ENCODE peak calls at places on chromosome 16, in seven cellular contexts. F, L, H, U, J, A and N are unnamed samples.

GRCh38 chr16:4936991-4937781 is at the start of gene PPL:
- DNase-seq in U (no peak), A (no peak), F (peak; percentile 90), J (peak; percentile 96), L (peak; percentile 35), H (peak; percentile 92), N (no peak)

GRCh38 chr16:70568601-70569217 is 45.1 kb downstream of the SF3B3 start:
- DNase-seq in U (peak; percentile 77), H (no peak), A (no peak), L (no peak), J (no peak), F (no peak), N (no peak)

GRCh38 chr16:89522287-89522686 is 14.1 kb downstream of the SPG7 start:
- DNase-seq in H (no peak), J (no peak), A (no peak), U (no peak), L (no peak), F (no peak), N (no peak)

GRCh38 chr16:62149646-62150045 is 113.4 kb upstream of the CDH8 start:
- DNase-seq in A (no peak), U (peak; percentile 66), F (no peak), H (no peak), J (no peak), L (no peak), N (no peak)

GRCh38 chr16:72626623-72627022 is 421.3 kb downstream of the ZFHX3 start:
- DNase-seq in H (no peak), L (no peak), U (no peak), J (no peak), F (no peak), A (no peak), N (no peak)

GRCh38 chr16:81446318-81447275 is 2.0 kb downstream of the CMIP start:
- DNase-seq in H (peak; percentile 67), L (no peak), A (peak; percentile 49), J (peak; percentile 52), U (peak; percentile 41), F (peak; percentile 59), N (no peak)

GRCh38 chr16:14529010-14529669 is 100.9 kb downstream of the PARN start:
- DNase-seq in L (peak; percentile 71), A (peak; percentile 83), F (peak; percentile 69), U (peak; percentile 84), H (peak; percentile 56), J (peak; percentile 85), N (peak; percentile 85)

GRCh38 chr16:74469946-74470478 is 48.7 kb upstream of the CLEC18B start:
- DNase-seq in L (no peak), F (no peak), H (no peak), A (no peak), U (no peak), J (no peak), N (no peak)

GRCh38 chr16:79768594-79768993 is 168.1 kb upstream of the MAF start:
- DNase-seq in A (no peak), J (peak; percentile 13), L (no peak), H (no peak), F (no peak), U (no peak), N (no peak)

GRCh38 chr16:52547834-52548215 is 882 bp upstream of the TOX3 start:
- DNase-seq in A (no peak), H (no peak), U (no peak), L (no peak), J (no peak), F (no peak), N (no peak)

GRCh38 chr16:47574091-47575054 is 113.2 kb downstream of the PHKB start:
- DNase-seq in F (peak; percentile 24), U (peak; percentile 77), L (no peak), A (peak; percentile 21), J (no peak), H (no peak), N (no peak)

GRCh38 chr16:81733295-81733694 is 45.8 kb upstream of the PLCG2 start:
- DNase-seq in H (no peak), J (no peak), A (no peak), U (no peak), L (no peak), F (no peak), N (no peak)

GRCh38 chr16:54867302-54867832 is 63.3 kb upstream of the IRX5 start:
- DNase-seq in F (no peak), A (no peak), U (no peak), H (no peak), L (no peak), J (no peak), N (no peak)

GRCh38 chr16:54587176-54587515 is 300.6 kb upstream of the IRX3 start:
- DNase-seq in U (no peak), F (no peak), A (no peak), L (no peak), J (no peak), H (no peak), N (no peak)

GRCh38 chr16:70746040-70746707 is 54.8 kb downstream of the VAC14 start:
- DNase-seq in H (peak; percentile 80), L (no peak), U (peak; percentile 84), A (peak; percentile 90), F (no peak), J (peak; percentile 66), N (peak; percentile 66)

GRCh38 chr16:22948603-22949368 is 134.8 kb downstream of the HS3ST2 start:
- DNase-seq in U (peak; percentile 10), H (peak; percentile 37), F (peak; percentile 80), J (peak; percentile 80), L (peak; percentile 67), A (peak; percentile 55), N (peak; percentile 5)

GRCh38 chr16:79542196-79542859 is 58.2 kb downstream of the MAF start:
- DNase-seq in A (no peak), U (no peak), F (no peak), L (no peak), J (no peak), H (no peak), N (no peak)

GRCh38 chr16:89618114-89618999 is 4.9 kb downstream of the DPEP1 start:
- DNase-seq in A (no peak), L (no peak), F (no peak), U (no peak), H (no peak), J (no peak), N (no peak)

GRCh38 chr16:69107311-69107962 is 2.0 kb downstream of the HAS3 start:
- DNase-seq in J (peak; percentile 45), U (no peak), H (no peak), L (peak; percentile 28), F (no peak), A (no peak), N (no peak)

GRCh38 chr16:69108069-69108904 is 2.8 kb downstream of the HAS3 start:
- DNase-seq in H (no peak), U (no peak), A (no peak), F (no peak), L (peak; percentile 47), J (no peak), N (no peak)

GRCh38 chr16:69105501-69106361 is at the start of gene HAS3:
- DNase-seq in H (no peak), L (peak; percentile 70), J (peak; percentile 66), U (peak; percentile 44), F (peak; percentile 78), A (peak; percentile 50), N (no peak)

GRCh38 chr16:69108905-69109252 is 3.4 kb downstream of the HAS3 start:
- DNase-seq in A (no peak), L (no peak), U (no peak), J (no peak), H (no peak), F (no peak), N (no peak)

GRCh38 chr16:69106491-69107291 is 1.2 kb downstream of the HAS3 start:
- DNase-seq in F (peak; percentile 65), L (no peak), U (no peak), J (no peak), A (no peak), H (no peak), N (no peak)
- TF ChIP-seq CTCF in F (no peak), L (no peak), U (no peak), J (no peak), A (no peak), H (no peak), N (no peak)

GRCh38 chr16:21244798-21245197 is 11.3 kb downstream of the ANKS4B start:
- DNase-seq in F (no peak), J (no peak), L (no peak), A (no peak), U (no peak), H (no peak), N (no peak)
- TF ChIP-seq CTCF in F (no peak), J (no peak), L (no peak), A (no peak), U (no peak), H (no peak), N (no peak)

DNA sequence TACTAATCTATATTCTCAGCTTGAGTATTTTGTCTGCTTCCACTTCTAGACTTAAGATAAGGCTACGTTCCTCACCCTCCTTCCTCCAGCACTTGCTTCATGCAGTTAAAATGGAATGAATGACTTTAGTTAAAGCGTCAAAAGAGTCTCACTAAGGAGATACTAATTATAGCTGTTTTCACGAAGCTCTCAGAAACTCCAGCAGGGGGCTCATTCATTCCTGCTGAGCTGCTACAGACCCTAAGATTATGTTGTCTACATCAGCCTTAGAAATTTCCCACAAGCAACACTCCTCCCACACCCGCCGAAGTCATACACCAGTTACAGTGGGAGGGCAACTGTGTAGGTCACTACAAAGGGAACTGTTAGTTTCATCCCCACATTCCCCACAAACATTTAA is 57.0 kb upstream of the KIFC3 start:
- DNase-seq in H (no peak), F (no peak), L (peak; percentile 31), J (no peak), A (no peak), U (peak; percentile 52), N (no peak)
- TF ChIP-seq CTCF in H (no peak), F (no peak), L (peak; percentile 11), J (no peak), A (peak; percentile 39), U (peak; percentile 46), N (peak; percentile 26)

GRCh38 chr16:2603165-2604015 is 65.6 kb downstream of the PDPK1 start:
- DNase-seq in H (peak; percentile 92), J (peak; percentile 95), F (peak; percentile 99), U (peak; percentile 90), A (peak; percentile 96), L (peak; percentile 90), N (peak; percentile 87)
- TF ChIP-seq CTCF in H (no peak), J (no peak), F (no peak), U (no peak), A (no peak), L (no peak), N (no peak)

DNA sequence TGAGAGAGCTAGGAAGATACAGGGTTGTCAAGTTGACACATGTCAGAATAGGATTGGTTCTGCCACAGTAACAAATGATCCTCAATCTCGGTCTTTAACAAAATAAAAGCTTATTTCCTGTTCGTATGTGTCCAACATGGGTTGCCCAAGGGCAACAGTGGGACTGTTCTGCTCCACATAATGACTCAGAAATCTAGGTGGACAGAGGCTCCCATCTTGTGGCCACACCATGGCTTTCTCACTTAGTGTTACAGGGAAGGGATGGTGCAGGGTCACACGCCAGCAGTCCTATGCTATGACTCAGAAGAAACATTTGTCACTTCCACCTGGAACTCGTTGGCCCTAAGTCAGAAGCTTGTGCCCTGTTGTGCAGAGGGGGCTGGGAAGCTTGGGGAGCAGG is 364.9 kb downstream of the SNX29 start:
- DNase-seq in L (no peak), F (no peak), J (no peak), U (peak; percentile 42), A (peak; percentile 77), H (no peak), N (no peak)
- TF ChIP-seq CTCF in L (no peak), F (no peak), J (no peak), U (peak; percentile 14), A (peak; percentile 22), H (no peak), N (no peak)